ENCODE peak calls at places on chromosomes 7 and 10, in six cellular contexts. B is sigmoid colon, A is glutamatergic neuron, J is GM12865, K is neural crest cell, V is AG04449. S is an unnamed sample.

GRCh38 chr7:116495737-116496136 is 3.8 kb upstream of the CAV2 start:
- DNase-seq in B (no peak), K (no peak), J (no peak), A (no peak), V (no peak), S (no peak)

GRCh38 chr10:11120711-11121110 is 103.0 kb downstream of the CELF2 start:
- DNase-seq in V (no peak), B (no peak), J (no peak), K (no peak), A (no peak), S (no peak)

GRCh38 chr7:132368246-132368900 is 207.9 kb downstream of the PLXNA4 start:
- DNase-seq in B (no peak), A (no peak), J (no peak), K (no peak), V (no peak), S (no peak)

GRCh38 chr10:97659589-97659988 is 19.1 kb downstream of the PI4K2A start:
- DNase-seq in V (no peak), B (no peak), K (no peak), A (no peak), J (no peak), S (no peak)

GRCh38 chr7:142440219-142441073 is 182.6 kb upstream of the PRSS58 start:
- DNase-seq in B (no peak), J (no peak), K (no peak), V (peak), A (no peak), S (no peak)

GRCh38 chr7:45105588-45106188 is 5.8 kb downstream of the TBRG4 start:
- DNase-seq in K (no peak), B (no peak), A (no peak), V (no peak), J (no peak), S (no peak)

GRCh38 chr10:37741831-37742230 is 115.6 kb downstream of the ZNF248 start:
- DNase-seq in B (no peak), A (no peak), V (no peak), K (no peak), J (no peak), S (no peak)

GRCh38 chr10:77393821-77394501 is 243.6 kb downstream of the KCNMA1 start:
- DNase-seq in B (no peak), A (peak), J (no peak), V (no peak), K (no peak), S (no peak)

GRCh38 chr7:142569851-142570250 is 179.4 kb upstream of the PRSS1 start:
- DNase-seq in V (no peak), B (no peak), K (no peak), A (no peak), J (no peak), S (no peak)

GRCh38 chr7:151632750-151633515 is 113.2 kb upstream of the RHEB start:
- DNase-seq in K (peak), B (peak), V (no peak), J (peak), A (peak), S (peak)

GRCh38 chr10:13518076-13518692 is 10.6 kb downstream of the BEND7 start:
- DNase-seq in B (no peak), K (no peak), J (peak), A (peak), V (no peak), S (no peak)

GRCh38 chr7:43456200-43456599 is 126.7 kb upstream of the STK17A start:
- DNase-seq in A (no peak), J (no peak), B (no peak), K (no peak), V (no peak), S (no peak)

GRCh38 chr10:115706482-115707076 is 566.4 kb downstream of the GFRA1 start:
- DNase-seq in J (peak), V (no peak), K (peak), A (no peak), B (no peak), S (peak)

GRCh38 chr10:53314856-53315255 is 542.3 kb upstream of the MBL2 start:
- DNase-seq in V (peak), A (no peak), B (no peak), K (no peak), J (no peak), S (no peak)

GRCh38 chr10:76125900-76126299 is 694.5 kb downstream of the LRMDA start:
- DNase-seq in B (no peak), V (no peak), K (no peak), A (no peak), J (no peak), S (no peak)

GRCh38 chr10:22605168-22605567 is 109.2 kb downstream of the PIP4K2A start:
- DNase-seq in J (peak), V (no peak), B (no peak), K (no peak), A (no peak), S (no peak)

GRCh38 chr10:21751341-21752310 is 217.6 kb downstream of the MLLT10 start:
- DNase-seq in A (no peak), V (no peak), J (no peak), K (no peak), B (no peak), S (no peak)

GRCh38 chr10:22561909-22562308 is 152.5 kb downstream of the PIP4K2A start:
- DNase-seq in J (no peak), V (no peak), B (no peak), K (no peak), A (no peak), S (no peak)

DNA sequence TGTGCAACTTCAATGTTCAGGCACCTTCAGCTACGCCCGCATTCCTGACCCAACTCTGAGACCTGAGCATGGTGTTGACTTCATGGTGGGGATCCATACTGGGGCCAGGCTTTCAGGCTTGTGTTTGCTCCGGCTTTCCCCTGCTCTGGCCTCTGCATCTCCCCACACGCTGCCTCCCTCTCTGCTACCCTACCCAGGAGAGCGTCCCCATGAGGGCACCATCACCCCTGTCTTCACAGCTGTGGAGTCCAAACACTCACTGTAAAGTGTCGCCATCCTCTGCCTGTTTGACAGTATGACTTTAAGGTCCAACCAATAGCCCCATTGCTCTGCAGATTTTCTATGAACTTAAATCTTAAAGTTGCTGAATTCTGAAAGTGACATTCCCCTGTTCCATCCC is 199.0 kb upstream of the GRB10 start:
- DNase-seq in K (no peak), V (no peak), B (no peak), J (no peak), A (no peak), S (no peak)
- TF ChIP-seq CTCF in K (no peak), V (no peak), B (no peak), J (no peak), A (no peak), S (no peak)

GRCh38 chr10:113453351-113453750 is 99.5 kb upstream of the HABP2 start:
- DNase-seq in J (no peak), K (no peak), A (no peak), V (no peak), B (no peak), S (no peak)
- TF ChIP-seq CTCF in J (no peak), K (no peak), A (no peak), V (no peak), B (no peak), S (no peak)

GRCh38 chr10:18216482-18216881 is 76.3 kb downstream of the CACNB2 start:
- DNase-seq in B (no peak), K (no peak), V (no peak), J (peak), A (no peak), S (no peak)
- TF ChIP-seq CTCF in B (no peak), K (peak), V (peak), J (peak), A (no peak), S (no peak)

GRCh38 chr7:124101173-124101768 is 68.4 kb upstream of the TMEM229A start:
- DNase-seq in V (no peak), B (no peak), A (no peak), J (peak), K (peak), S (peak)
- TF ChIP-seq CTCF in V (no peak), B (no peak), A (peak), J (peak), K (peak), S (peak)

GRCh38 chr10:119725550-119726290 is at the start of gene INPP5F:
- DNase-seq in A (peak), V (peak), B (peak), K (peak), J (peak), S (peak)
- TF ChIP-seq CTCF in A (no peak), V (peak), B (no peak), K (peak), J (peak), S (peak)

S was measured in activated CD8-positive, alpha-beta T cell treated with anti-CD3 and anti-CD28 coated beads for 36 hours.